ENCODE peak calls at places on chromosomes 12 and 14, in ten cellular contexts. B is uterus; J is heart right ventricle; V is Panc1; X is IMR-90; K is HepG2; W is esophagus squamous epithelium; O is A549; D is body of pancreas; E is CD8-positive, alpha-beta T cell. H is an unnamed sample. For H3K4me1, the result is how much of the 10 kb centered on the place peaks cover.

GRCh38 chr14:59301354-59301753 is 112.9 kb downstream of the DAAM1 start:
- DNase-seq in K (peak), O (no peak), V (no peak), B (no peak), J (no peak), W (no peak), D (peak), E (no peak), X (no peak), H (no peak)

GRCh38 chr12:66725031-66725430 is 46.2 kb upstream of the GRIP1 start:
- DNase-seq in D (no peak), V (no peak), E (no peak), X (no peak), J (no peak), B (no peak), W (no peak), K (no peak), O (no peak), H (no peak)

GRCh38 chr14:49679271-49679670 is 8.7 kb downstream of the POLE2 start:
- DNase-seq in W (no peak), X (peak), E (no peak), K (no peak), D (no peak), J (no peak), O (no peak), B (no peak), V (no peak), H (no peak)

GRCh38 chr12:93918262-93918661 is 230.1 kb upstream of the PLXNC1 start:
- DNase-seq in O (no peak), B (peak), W (no peak), K (no peak), E (no peak), J (no peak), X (peak), V (no peak), D (no peak), H (no peak)

GRCh38 chr12:75922944-75923642 is 108.5 kb downstream of the PHLDA1 start:
- DNase-seq in B (no peak), K (no peak), E (no peak), J (no peak), D (no peak), W (no peak), V (no peak), X (no peak), O (no peak), H (no peak)

GRCh38 chr12:51666696-51667095 is 75.7 kb downstream of the SCN8A start:
- DNase-seq in V (no peak), D (no peak), B (no peak), J (no peak), O (no peak), E (no peak), K (no peak), X (peak), W (no peak), H (no peak)

GRCh38 chr14:75441731-75442130 is 13.9 kb downstream of the JDP2 start:
- DNase-seq in J (no peak), K (no peak), X (no peak), D (no peak), W (no peak), V (no peak), E (no peak), B (no peak), O (no peak), H (no peak)

GRCh38 chr12:120199025-120199424 is 1.9 kb downstream of the RPLP0 start:
- DNase-seq in D (no peak), O (no peak), V (no peak), X (no peak), E (no peak), K (no peak), B (no peak), J (no peak), W (no peak), H (no peak)

GRCh38 chr12:39236994-39237393 is 205.9 kb downstream of the KIF21A start:
- DNase-seq in D (no peak), X (no peak), B (no peak), J (no peak), W (no peak), K (no peak), E (no peak), O (peak), V (peak), H (no peak)

GRCh38 chr12:45010051-45010450 is 40.8 kb downstream of the DBX2 start:
- DNase-seq in X (no peak), J (no peak), O (no peak), E (no peak), W (no peak), V (no peak), B (no peak), D (no peak), K (no peak), H (no peak)

GRCh38 chr14:54664961-54665360 is 98.0 kb downstream of the SAMD4A start:
- DNase-seq in W (no peak), J (no peak), K (no peak), D (no peak), V (no peak), O (no peak), B (no peak), E (no peak), X (no peak), H (no peak)

GRCh38 chr12:108690191-108690518 is 41.2 kb downstream of the CORO1C start:
- DNase-seq in B (no peak), E (no peak), W (no peak), J (no peak), K (no peak), D (no peak), O (no peak), X (no peak), V (no peak), H (no peak)

GRCh38 chr12:108691995-108692808 is 39.1 kb downstream of the CORO1C start:
- DNase-seq in J (peak), V (no peak), K (no peak), B (no peak), D (no peak), E (no peak), W (no peak), X (peak), O (no peak), H (no peak)

GRCh38 chr12:108691154-108691994 is 39.9 kb downstream of the CORO1C start:
- DNase-seq in J (peak), D (peak), O (peak), X (peak), B (peak), W (peak), V (peak), E (peak), K (peak), H (peak)

GRCh38 chr12:108689314-108690190 is 41.8 kb downstream of the CORO1C start:
- DNase-seq in D (no peak), E (peak), X (peak), J (no peak), B (no peak), W (no peak), K (peak), V (no peak), O (no peak), H (no peak)

DNA sequence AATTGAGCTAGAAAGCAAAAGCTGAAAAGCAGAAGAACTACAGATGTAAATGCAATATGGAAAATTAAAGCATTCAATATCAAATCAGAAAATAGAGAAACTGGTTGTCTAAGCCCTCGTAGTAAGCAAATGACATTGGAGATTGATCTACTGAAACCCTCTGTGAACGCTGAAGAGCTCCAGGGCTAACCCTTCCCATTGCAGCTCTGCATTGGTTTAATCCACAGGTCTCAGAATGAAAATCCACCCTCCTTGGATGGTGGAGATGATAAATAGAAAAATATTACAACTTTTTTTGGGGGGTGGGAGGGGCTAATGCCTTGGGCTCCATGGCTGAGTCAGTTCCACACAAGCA is 40.5 kb downstream of the CORO1C start:
- DNase-seq in D (no peak), X (no peak), E (no peak), O (no peak), B (no peak), J (no peak), V (no peak), W (no peak), K (no peak), H (no peak)
- TF ChIP-seq CTCF in D (no peak), X (no peak), E (no peak), O (no peak), B (no peak), J (no peak), V (no peak), W (no peak), K (no peak), H (no peak)

DNA sequence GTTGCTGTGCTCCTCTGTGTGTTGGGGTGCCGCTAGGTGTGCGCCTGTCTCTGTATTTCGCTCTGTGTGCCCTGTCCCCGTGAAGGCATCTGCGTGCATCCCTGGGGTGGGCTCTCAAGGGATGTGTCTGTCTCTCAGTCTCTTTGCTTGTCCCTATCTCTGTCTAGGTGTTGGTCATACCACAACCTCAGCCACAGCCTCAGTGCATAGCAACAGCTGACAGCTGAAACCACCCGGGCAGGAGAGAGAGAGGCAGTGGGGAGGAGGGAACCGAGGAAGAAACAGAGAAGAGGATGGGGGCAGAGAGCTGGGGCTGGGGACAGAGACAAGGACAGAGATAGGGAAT is 953 bp upstream of the NXPH4 start:
- DNase-seq in B (no peak), W (no peak), X (peak), O (no peak), K (no peak), E (peak), J (no peak), V (no peak), D (no peak), H (no peak)
- H3K4me1 ChIP-seq in B (under half), W (half or more), X (under half), O (under half), K (under half), E (under half), J (under half), V (under half), D (under half), H (half or more)

GRCh38 chr12:20800160-20800559 is 10.3 kb upstream of the SLCO1B3 start:
- DNase-seq in J (no peak), K (no peak), W (no peak), X (no peak), O (no peak), D (no peak), V (no peak), B (no peak), E (no peak), H (no peak)

GRCh38 chr12:20801035-20801434 is 9.5 kb upstream of the SLCO1B3 start:
- DNase-seq in X (no peak), B (no peak), W (no peak), V (no peak), O (no peak), E (no peak), J (no peak), K (no peak), D (no peak), H (no peak)

GRCh38 chr12:20792971-20793370 is 17.5 kb upstream of the SLCO1B3 start:
- DNase-seq in V (no peak), K (no peak), B (no peak), J (no peak), X (no peak), W (no peak), O (no peak), E (no peak), D (no peak), H (no peak)

DNA sequence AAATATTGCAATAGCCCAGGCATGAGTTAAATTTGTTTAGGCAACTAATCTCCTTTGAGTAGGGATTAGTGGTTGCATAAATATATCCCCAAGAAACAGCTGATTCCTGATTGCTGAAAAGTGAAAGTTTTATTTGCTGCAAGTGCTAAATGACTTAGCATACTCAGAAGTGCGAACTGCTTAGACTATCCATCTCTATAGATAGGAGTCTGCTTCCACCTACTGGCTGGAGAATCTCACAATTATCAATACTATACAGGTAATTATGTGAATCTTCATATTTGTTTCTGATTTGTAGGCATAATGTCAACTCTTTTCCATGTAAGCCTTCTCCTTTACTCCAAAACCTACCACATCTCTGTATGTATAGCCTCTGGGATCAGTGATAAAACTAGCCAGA is 11.9 kb upstream of the SLCO1B3 start:
- DNase-seq in V (no peak), W (no peak), J (no peak), K (peak), X (no peak), O (no peak), D (no peak), E (no peak), B (no peak), H (no peak)
- TF ChIP-seq CTCF in V (peak), W (no peak), J (peak), K (peak), X (no peak), O (peak), D (no peak), E (no peak), B (peak), H (peak)

DNA sequence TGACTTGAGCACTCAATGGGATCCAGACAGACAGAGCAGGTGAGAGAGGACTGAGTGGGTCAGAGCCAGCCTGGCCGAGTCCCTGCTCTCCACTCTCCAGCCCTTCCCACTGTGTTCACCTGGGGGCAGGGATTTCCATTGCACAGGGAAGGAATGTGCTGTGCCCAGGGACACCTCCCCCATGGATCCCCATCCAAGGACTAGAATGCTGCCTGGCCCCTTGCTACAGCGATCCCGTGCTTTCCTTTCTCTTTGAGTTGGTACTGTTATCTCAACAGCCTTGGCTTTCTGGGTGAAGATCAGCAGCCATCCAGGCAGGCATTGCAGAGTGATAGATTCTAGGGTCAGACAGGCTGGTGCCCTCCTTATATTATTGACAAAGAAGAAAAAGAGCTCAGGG is 60.3 kb upstream of the DLK1 start:
- DNase-seq in D (no peak), W (no peak), V (no peak), E (no peak), X (no peak), B (no peak), J (no peak), O (no peak), K (no peak), H (no peak)
- H3K4me1 ChIP-seq in D (under half), W (under half), V (under half), E (under half), X (under half), B (under half), J (under half), O (under half), K (half or more), H (under half)

GRCh38 chr12:5840900-5841299 is 104.2 kb downstream of the ANO2 start:
- DNase-seq in V (no peak), E (no peak), B (no peak), O (no peak), X (no peak), K (no peak), D (no peak), W (no peak), J (no peak), H (no peak)
- TF ChIP-seq CTCF in V (no peak), E (no peak), B (no peak), O (no peak), X (no peak), K (no peak), D (no peak), W (no peak), J (no peak), H (no peak)

DNA sequence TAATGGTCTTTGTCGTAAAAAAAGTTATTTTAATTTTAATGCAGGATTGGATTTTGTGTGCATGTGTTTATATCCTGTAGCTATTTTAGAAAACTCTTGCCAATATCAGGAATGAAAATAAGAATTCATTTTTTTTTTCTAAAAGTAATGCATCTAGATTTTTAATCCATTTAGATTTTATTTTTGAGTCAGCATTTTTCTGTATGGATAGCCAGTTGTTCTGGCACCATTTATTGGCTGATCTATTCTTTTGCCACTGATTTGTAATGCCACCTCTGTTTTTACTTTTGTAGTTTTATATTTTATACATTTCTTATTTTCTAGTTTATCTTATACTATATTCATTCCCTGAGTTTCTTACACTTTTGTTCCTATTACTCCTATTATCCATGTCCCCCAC is 343.0 kb downstream of the FOXG1 start:
- DNase-seq in K (no peak), O (no peak), D (no peak), E (no peak), X (no peak), J (no peak), W (no peak), B (no peak), V (no peak), H (no peak)
- H3K4me1 ChIP-seq in K (under half), O (under half), D (under half), E (under half), X (under half), J (under half), W (under half), B (under half), V (under half), H (under half)

DNA sequence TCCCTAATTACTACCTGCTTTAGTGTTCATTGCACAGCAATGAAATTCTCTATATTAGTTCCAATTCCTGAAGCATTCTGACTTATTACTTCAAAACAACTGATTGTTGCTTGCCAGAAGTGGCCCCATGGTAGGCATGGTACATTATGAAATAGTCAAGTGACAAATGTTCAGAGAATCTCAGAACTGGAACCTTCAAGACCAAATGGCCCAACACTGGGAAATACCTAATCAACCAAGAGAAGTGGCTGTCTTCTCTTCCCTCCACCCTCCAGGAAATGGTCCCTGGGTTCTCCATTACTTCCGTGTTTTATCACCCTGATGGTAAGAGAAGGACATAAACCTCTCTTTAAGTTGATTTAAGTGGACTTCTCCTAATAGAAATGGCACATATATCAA is 49.9 kb downstream of the ITPR2 start:
- DNase-seq in J (no peak), B (no peak), D (no peak), V (no peak), X (no peak), W (no peak), E (no peak), O (no peak), K (no peak), H (no peak)
- TF ChIP-seq CTCF in J (no peak), B (no peak), D (no peak), V (no peak), X (no peak), W (no peak), E (no peak), O (no peak), K (no peak), H (no peak)

H was measured in thoracic aorta.